ENCODE peak calls at places on chromosomes 7 and 10, in five cellular contexts. One of them, this sample, is unnamed.

GRCh38 chr7:100680589-100681271 is 7.2 kb downstream of the GNB2 start:
- DNase-seq in H1: no peak
- DNase-seq in GM12878: no peak
- DNase-seq in NT2/D1: no peak
- DNase-seq in HEK293T: no peak
- DNase-seq in this sample: no peak

GRCh38 chr7:94206295-94206694 is 188.4 kb upstream of the COL1A2 start:
- DNase-seq in H1: no peak
- DNase-seq in GM12878: no peak
- DNase-seq in NT2/D1: no peak
- DNase-seq in HEK293T: no peak
- DNase-seq in this sample: no peak

GRCh38 chr7:38675500-38676106 is 44.4 kb upstream of the AMPH start:
- DNase-seq in HEK293T: no peak
- DNase-seq in H1: no peak
- DNase-seq in GM12878: no peak
- DNase-seq in NT2/D1: no peak
- DNase-seq in this sample: no peak

GRCh38 chr10:17536221-17536620 is 81.0 kb downstream of the HACD1 start:
- DNase-seq in HEK293T: no peak
- DNase-seq in H1: no peak
- DNase-seq in NT2/D1: no peak
- DNase-seq in GM12878: no peak
- DNase-seq in this sample: no peak

GRCh38 chr7:70456729-70457128 is 675.2 kb upstream of the GALNT17 start:
- DNase-seq in H1: no peak
- DNase-seq in NT2/D1: no peak
- DNase-seq in HEK293T: no peak
- DNase-seq in GM12878: no peak
- DNase-seq in this sample: no peak

GRCh38 chr7:73830618-73830871 is 251 bp upstream of the CLDN4 start:
- DNase-seq in HEK293T: no peak
- DNase-seq in NT2/D1: no peak
- DNase-seq in GM12878: no peak
- DNase-seq in H1: no peak
- DNase-seq in this sample: no peak

GRCh38 chr7:20385121-20385520 is 54.4 kb downstream of the ITGB8 start:
- DNase-seq in GM12878: no peak
- DNase-seq in H1: no peak
- DNase-seq in HEK293T: no peak
- DNase-seq in NT2/D1: no peak
- DNase-seq in this sample: no peak

GRCh38 chr10:909831-910230 is 21.7 kb downstream of the LARP4B start:
- DNase-seq in H1: no peak
- DNase-seq in GM12878: no peak
- DNase-seq in NT2/D1: peak; percentile 27
- DNase-seq in HEK293T: no peak
- DNase-seq in this sample: no peak

GRCh38 chr7:158329014-158329610 is 258.5 kb downstream of the PTPRN2 start:
- DNase-seq in HEK293T: no peak
- DNase-seq in GM12878: no peak
- DNase-seq in H1: peak; percentile 41
- DNase-seq in NT2/D1: no peak
- DNase-seq in this sample: no peak

GRCh38 chr10:102775201-102775972 is 31.6 kb downstream of the WBP1L start:
- DNase-seq in GM12878: no peak
- DNase-seq in H1: no peak
- DNase-seq in NT2/D1: no peak
- DNase-seq in HEK293T: no peak
- DNase-seq in this sample: peak; percentile 28

GRCh38 chr10:100370561-100370975 is 23.5 kb downstream of the SCD start:
- DNase-seq in HEK293T: no peak
- DNase-seq in NT2/D1: no peak
- DNase-seq in H1: no peak
- DNase-seq in GM12878: no peak
- DNase-seq in this sample: peak; percentile 66

GRCh38 chr7:92613214-92613613 is 23.0 kb upstream of the FAM133B start:
- DNase-seq in H1: no peak
- DNase-seq in GM12878: no peak
- DNase-seq in HEK293T: no peak
- DNase-seq in NT2/D1: no peak
- DNase-seq in this sample: no peak

GRCh38 chr10:130189466-130190064 is 53.4 kb downstream of the GLRX3 start:
- DNase-seq in HEK293T: no peak
- DNase-seq in H1: no peak
- DNase-seq in NT2/D1: no peak
- DNase-seq in GM12878: no peak
- DNase-seq in this sample: no peak

GRCh38 chr7:69630292-69630691 is 32.0 kb downstream of the AUTS2 start:
- DNase-seq in HEK293T: no peak
- DNase-seq in NT2/D1: no peak
- DNase-seq in GM12878: no peak
- DNase-seq in H1: no peak
- DNase-seq in this sample: no peak

GRCh38 chr7:5425507-5426225 is 2.0 kb upstream of the TNRC18 start:
- DNase-seq in NT2/D1: peak; percentile 88
- DNase-seq in HEK293T: no peak
- DNase-seq in GM12878: no peak
- DNase-seq in H1: peak; percentile 80
- DNase-seq in this sample: peak; percentile 88
- TF ChIP-seq SUZ12 in NT2/D1: no peak
- TF ChIP-seq SUZ12 in HEK293T: no peak
- TF ChIP-seq SUZ12 in GM12878: peak; percentile 46
- TF ChIP-seq SUZ12 in H1: no peak
- TF ChIP-seq SUZ12 in this sample: no peak

GRCh38 chr7:153638821-153639435 is 413.3 kb upstream of the DPP6 start:
- DNase-seq in HEK293T: no peak
- DNase-seq in H1: no peak
- DNase-seq in GM12878: no peak
- DNase-seq in NT2/D1: no peak
- DNase-seq in this sample: no peak

GRCh38 chr7:153640586-153640985 is 411.6 kb upstream of the DPP6 start:
- DNase-seq in GM12878: no peak
- DNase-seq in NT2/D1: no peak
- DNase-seq in H1: no peak
- DNase-seq in HEK293T: no peak
- DNase-seq in this sample: no peak

GRCh38 chr7:153642989-153643388 is 409.2 kb upstream of the DPP6 start:
- DNase-seq in GM12878: no peak
- DNase-seq in NT2/D1: no peak
- DNase-seq in H1: no peak
- DNase-seq in HEK293T: no peak
- DNase-seq in this sample: no peak

DNA sequence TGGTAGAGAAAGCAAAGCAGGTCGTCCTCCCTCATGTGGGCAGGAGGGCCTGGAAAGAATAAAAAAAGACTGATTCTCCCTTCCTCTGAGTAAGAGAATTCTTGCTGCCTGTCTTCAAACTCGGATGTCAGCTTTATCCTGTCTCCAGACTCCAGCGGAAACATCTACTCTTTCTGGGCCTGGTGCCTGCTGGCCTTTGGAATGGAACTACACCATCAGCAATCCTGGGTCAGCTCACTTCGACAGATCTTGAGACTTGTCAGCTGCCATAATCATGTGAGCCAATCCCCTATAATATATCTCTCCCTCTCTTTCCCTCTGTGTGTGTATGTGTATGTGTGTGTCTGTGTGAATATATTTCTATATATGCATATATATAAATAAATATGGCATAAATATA is 411.0 kb upstream of the DPP6 start:
- DNase-seq in NT2/D1: no peak
- DNase-seq in GM12878: no peak
- DNase-seq in H1: no peak
- DNase-seq in HEK293T: no peak
- DNase-seq in this sample: no peak
- TF ChIP-seq SUZ12 in NT2/D1: no peak
- TF ChIP-seq SUZ12 in GM12878: no peak
- TF ChIP-seq SUZ12 in H1: no peak
- TF ChIP-seq SUZ12 in HEK293T: no peak
- TF ChIP-seq SUZ12 in this sample: no peak

GRCh38 chr10:14687340-14687739 is 87.4 kb downstream of the FAM107B start:
- DNase-seq in H1: no peak
- DNase-seq in HEK293T: no peak
- DNase-seq in GM12878: no peak
- DNase-seq in NT2/D1: no peak
- DNase-seq in this sample: peak; percentile 5
- TF ChIP-seq SUZ12 in H1: no peak
- TF ChIP-seq SUZ12 in HEK293T: no peak
- TF ChIP-seq SUZ12 in GM12878: no peak
- TF ChIP-seq SUZ12 in NT2/D1: no peak
- TF ChIP-seq SUZ12 in this sample: no peak

DNA sequence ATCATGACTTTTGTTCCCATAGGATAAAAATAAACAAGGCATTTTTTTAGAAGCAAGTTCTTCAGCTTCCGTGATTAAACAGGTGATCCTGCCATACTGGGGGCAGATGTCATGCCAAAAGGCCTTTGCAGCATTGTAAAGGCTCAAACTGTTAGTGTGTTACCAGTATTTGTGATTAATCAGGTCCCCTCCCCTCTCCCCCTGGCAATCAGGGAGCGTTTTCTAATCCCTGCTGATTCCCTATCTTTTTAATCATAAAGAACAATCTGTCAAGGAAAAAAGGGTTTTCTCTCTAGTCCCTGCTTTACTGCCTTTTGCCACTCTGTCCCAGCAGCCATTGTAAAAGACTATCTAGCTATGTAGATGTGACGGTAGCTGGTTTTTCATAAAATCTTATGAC is 211.1 kb downstream of the RNLS start:
- DNase-seq in GM12878: no peak
- DNase-seq in H1: no peak
- DNase-seq in NT2/D1: no peak
- DNase-seq in HEK293T: no peak
- DNase-seq in this sample: no peak
- TF ChIP-seq SUZ12 in GM12878: no peak
- TF ChIP-seq SUZ12 in H1: no peak
- TF ChIP-seq SUZ12 in NT2/D1: no peak
- TF ChIP-seq SUZ12 in HEK293T: no peak
- TF ChIP-seq SUZ12 in this sample: no peak

DNA sequence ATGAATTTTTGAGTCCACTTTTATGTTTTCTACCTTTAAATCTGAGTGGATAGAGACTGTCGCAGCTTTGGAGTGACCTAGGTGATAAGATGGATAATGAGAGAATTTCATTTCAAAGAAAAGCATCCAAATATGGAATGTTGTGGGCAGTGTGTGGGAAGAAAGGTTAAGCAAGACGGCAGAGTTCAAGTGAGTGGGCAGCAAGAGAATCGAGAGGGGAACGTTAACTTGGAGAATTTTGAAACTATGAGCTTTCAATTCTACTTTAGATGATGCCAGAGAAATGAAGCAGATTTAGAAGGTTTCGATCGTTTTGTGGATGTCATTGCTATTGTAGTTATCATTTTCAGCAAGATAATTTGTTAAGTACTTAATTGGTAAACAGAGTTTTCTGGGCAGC is 73.0 kb downstream of the XRCC2 start:
- DNase-seq in GM12878: no peak
- DNase-seq in HEK293T: no peak
- DNase-seq in H1: no peak
- DNase-seq in NT2/D1: no peak
- DNase-seq in this sample: no peak
- TF ChIP-seq SUZ12 in GM12878: no peak
- TF ChIP-seq SUZ12 in HEK293T: no peak
- TF ChIP-seq SUZ12 in H1: no peak
- TF ChIP-seq SUZ12 in NT2/D1: no peak
- TF ChIP-seq SUZ12 in this sample: no peak

GRCh38 chr7:107327986-107328569 is 141.8 kb upstream of the GPR22 start:
- DNase-seq in GM12878: no peak
- DNase-seq in NT2/D1: no peak
- DNase-seq in HEK293T: no peak
- DNase-seq in H1: no peak
- DNase-seq in this sample: no peak
- TF ChIP-seq SUZ12 in GM12878: no peak
- TF ChIP-seq SUZ12 in NT2/D1: no peak
- TF ChIP-seq SUZ12 in HEK293T: no peak
- TF ChIP-seq SUZ12 in H1: no peak
- TF ChIP-seq SUZ12 in this sample: no peak

DNA sequence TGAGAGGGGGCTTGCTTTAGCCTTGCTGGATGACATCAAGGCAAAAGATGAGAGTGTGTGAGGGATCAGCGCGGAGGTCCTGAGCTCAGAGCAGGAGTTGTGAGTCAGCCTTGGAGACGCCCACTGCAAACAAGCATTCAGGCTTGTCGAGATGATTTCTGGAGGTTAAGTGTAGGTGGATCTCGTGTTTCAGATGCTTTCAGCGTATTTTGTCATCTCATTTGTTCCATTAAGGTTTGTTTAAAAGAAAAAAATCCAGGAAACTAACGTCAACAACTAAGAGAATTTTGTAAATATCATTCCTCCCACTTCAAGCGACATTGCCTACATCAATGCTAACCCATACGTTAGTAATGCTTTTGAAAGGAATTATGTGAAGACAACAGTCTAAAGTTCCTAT is 715.4 kb upstream of the NRP1 start:
- DNase-seq in H1: no peak
- DNase-seq in HEK293T: no peak
- DNase-seq in NT2/D1: no peak
- DNase-seq in GM12878: no peak
- DNase-seq in this sample: no peak
- TF ChIP-seq SUZ12 in H1: no peak
- TF ChIP-seq SUZ12 in HEK293T: no peak
- TF ChIP-seq SUZ12 in NT2/D1: no peak
- TF ChIP-seq SUZ12 in GM12878: no peak
- TF ChIP-seq SUZ12 in this sample: no peak

This sample was measured in HepG2.